ENCODE peak calls at places on chromosomes 7 and 10, in six cellular contexts. J is NCI-H2107, K is endothelial cell, O is T follicular helper cell, P is neural progenitor cell, X is adrenal gland. I is an unnamed sample.

GRCh38 chr7:102892631-102893278 is 20.0 kb upstream of the LRRC17 start:
- DNase-seq in J (no peak), K (no peak), O (no peak), P (no peak), X (no peak), I (no peak)

GRCh38 chr10:73506491-73506890 is 10.7 kb upstream of the PPP3CB start:
- DNase-seq in J (no peak), K (no peak), O (no peak), P (no peak), X (no peak), I (no peak)

GRCh38 chr7:12423995-12424745 is 20.5 kb upstream of the VWDE start:
- DNase-seq in J (no peak), K (no peak), O (no peak), P (no peak), X (no peak), I (no peak)

GRCh38 chr10:96747734-96748550 is 27.6 kb upstream of the PIK3AP1 start:
- DNase-seq in J (no peak), K (no peak), O (no peak), P (no peak), X (no peak), I (no peak)

GRCh38 chr10:87093461-87094372 is 926 bp downstream of the GLUD1 start:
- DNase-seq in J (no peak), K (peak), O (peak), P (peak), X (peak), I (no peak)

GRCh38 chr10:116553378-116553980 is 7.7 kb downstream of the PNLIP start:
- DNase-seq in J (no peak), K (no peak), O (no peak), P (no peak), X (no peak), I (no peak)

GRCh38 chr10:87507879-87508278 is 3.2 kb downstream of the MINPP1 start:
- DNase-seq in J (no peak), K (no peak), O (no peak), P (no peak), X (no peak), I (no peak)

GRCh38 chr7:116544488-116544887 is 19.7 kb downstream of the CAV1 start:
- DNase-seq in J (no peak), K (no peak), O (no peak), P (no peak), X (no peak), I (no peak)

GRCh38 chr10:1465421-1465902 is 271.9 kb downstream of the ADARB2 start:
- DNase-seq in J (no peak), K (no peak), O (no peak), P (no peak), X (no peak), I (no peak)

GRCh38 chr10:59997807-59998525 is 91.6 kb upstream of the CCDC6 start:
- DNase-seq in J (no peak), K (no peak), O (no peak), P (no peak), X (peak), I (no peak)

GRCh38 chr10:76582536-76582935 is 1055.1 kb downstream of the KCNMA1 start:
- DNase-seq in J (no peak), K (no peak), O (no peak), P (no peak), X (no peak), I (no peak)

GRCh38 chr10:129531195-129531968 is 64.3 kb downstream of the MGMT start:
- DNase-seq in J (no peak), K (no peak), O (no peak), P (peak), X (no peak), I (no peak)